ENCODE peak calls at places on chromosomes 2 and 18, in seven cellular contexts. O, J, D, C, E, R and I are unnamed samples.

GRCh38 chr2:184444623-184445223 is 153.6 kb upstream of the ZNF804A start:
- DNase-seq in D (no peak), C (no peak), R (no peak), O (no peak), J (no peak), E (no peak), I (no peak)

GRCh38 chr2:61750624-61751023 is 103.2 kb downstream of the FAM161A start:
- DNase-seq in R (no peak), D (no peak), C (no peak), J (no peak), O (no peak), E (no peak), I (no peak)

GRCh38 chr2:36449943-36450392 is 94.4 kb downstream of the CRIM1 start:
- DNase-seq in J (no peak), O (no peak), D (no peak), R (no peak), C (no peak), E (no peak), I (no peak)

GRCh38 chr2:187552959-187553681 is 1.1 kb downstream of the TFPI start:
- DNase-seq in D (peak; percentile 48), J (peak; percentile 31), E (no peak), O (no peak), C (no peak), R (no peak), I (no peak)

GRCh38 chr18:8657873-8658521 is 47.4 kb upstream of the MTCL1 start:
- DNase-seq in R (no peak), C (no peak), E (no peak), O (peak; percentile 85), J (peak; percentile 31), D (no peak), I (no peak)

GRCh38 chr2:83104202-83104601 is 1354.9 kb downstream of the SUCLG1 start:
- DNase-seq in O (no peak), R (no peak), J (no peak), D (peak; percentile 56), C (no peak), E (no peak), I (no peak)

GRCh38 chr2:54657664-54658083 is 65.8 kb upstream of the EML6 start:
- DNase-seq in J (peak; percentile 62), C (peak; percentile 23), R (peak; percentile 65), E (no peak), O (peak; percentile 67), D (peak; percentile 62), I (peak; percentile 35)

GRCh38 chr2:28025116-28025515 is 134.6 kb downstream of the BABAM2 start:
- DNase-seq in D (no peak), E (no peak), O (no peak), C (no peak), R (no peak), J (no peak), I (no peak)

GRCh38 chr2:28341208-28341891 is 51.3 kb upstream of the FOSL2 start:
- DNase-seq in E (no peak), C (no peak), J (no peak), R (no peak), D (no peak), O (no peak), I (no peak)

GRCh38 chr2:220227272-220227920 is 600.0 kb downstream of the SLC4A3 start:
- DNase-seq in J (no peak), R (no peak), C (no peak), E (no peak), O (no peak), D (no peak), I (no peak)

GRCh38 chr2:10810175-10811161 is 2.1 kb downstream of the PDIA6 start:
- DNase-seq in R (no peak), E (peak; percentile 36), O (peak; percentile 72), J (no peak), D (no peak), C (no peak), I (no peak)

GRCh38 chr2:185990861-185991525 is 252.4 kb downstream of the FSIP2 start:
- DNase-seq in E (no peak), J (no peak), C (no peak), O (no peak), D (peak; percentile 59), R (no peak), I (peak; percentile 9)

GRCh38 chr2:159065891-159066290 is 97.5 kb downstream of the TANC1 start:
- DNase-seq in D (no peak), R (no peak), J (no peak), C (no peak), O (no peak), E (no peak), I (no peak)

GRCh38 chr2:239544846-239545465 is 144.1 kb upstream of the HDAC4 start:
- DNase-seq in O (no peak), R (no peak), E (no peak), C (no peak), J (no peak), D (no peak), I (no peak)

GRCh38 chr18:25140144-25140961 is 211.6 kb downstream of the ZNF521 start:
- DNase-seq in R (no peak), O (no peak), J (no peak), E (no peak), C (no peak), D (no peak), I (no peak)
- H3K4me1 ChIP-seq in R (no peaks in the 10 kb centered on the region), O (no peaks in the 10 kb centered on the region), J (no peaks in the 10 kb centered on the region), E (no peaks in the 10 kb centered on the region), C (no peaks in the 10 kb centered on the region), D (no peaks in the 10 kb centered on the region), I (no peaks in the 10 kb centered on the region)

DNA sequence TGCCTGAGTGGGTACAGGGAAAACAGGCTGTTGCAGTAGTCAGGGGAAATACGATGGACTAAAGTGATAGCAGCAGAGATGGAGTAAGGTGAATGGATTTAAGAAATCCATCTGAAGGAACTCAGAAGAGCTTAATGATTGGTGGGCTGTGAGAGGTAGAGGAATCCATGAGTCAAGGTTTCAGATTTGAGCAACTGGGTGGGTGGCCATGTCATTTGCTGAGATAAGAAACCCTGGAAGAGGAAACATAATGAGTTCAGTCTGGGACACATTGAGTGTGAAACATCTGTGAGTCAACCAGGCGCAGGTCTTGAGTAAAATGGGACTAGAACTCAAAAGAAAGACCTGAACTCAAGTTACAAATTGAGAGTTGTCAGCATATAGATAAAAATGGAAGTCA is 19.7 kb upstream of the ASNSD1 start:
- DNase-seq in E (no peak), D (no peak), J (no peak), O (no peak), C (no peak), R (no peak), I (no peak)
- TF ChIP-seq YY1 in E (no peak), D (no peak), J (no peak), O (no peak), C (no peak), R (no peak), I (no peak)

GRCh38 chr2:69103495-69103894 is 90.5 kb downstream of the ANTXR1 start:
- DNase-seq in E (no peak), D (no peak), R (no peak), C (no peak), J (no peak), O (peak; percentile 54), I (no peak)
- H3K36me3 ChIP-seq in E (no peaks in the 10 kb centered on the region), D (no peaks in the 10 kb centered on the region), R (peaks cover 15% of the 10 kb centered on the region), C (peaks cover 4% of the 10 kb centered on the region), J (no peaks in the 10 kb centered on the region), O (peaks cover 72% of the 10 kb centered on the region), I (peaks cover 32% of the 10 kb centered on the region)

GRCh38 chr2:105391763-105392662 is 6.8 kb downstream of the FHL2 start:
- DNase-seq in C (no peak), O (no peak), R (no peak), E (no peak), J (no peak), D (no peak), I (no peak)

GRCh38 chr2:105393373-105394055 is 5.3 kb downstream of the FHL2 start:
- DNase-seq in O (no peak), D (no peak), R (no peak), E (no peak), J (no peak), C (no peak), I (no peak)

GRCh38 chr2:105390454-105390853 is 8.4 kb downstream of the FHL2 start:
- DNase-seq in C (no peak), R (no peak), D (no peak), O (no peak), E (no peak), J (no peak), I (no peak)

GRCh38 chr2:105388971-105389381 is 9.9 kb downstream of the FHL2 start:
- DNase-seq in O (no peak), D (no peak), J (no peak), E (no peak), R (no peak), C (no peak), I (no peak)

DNA sequence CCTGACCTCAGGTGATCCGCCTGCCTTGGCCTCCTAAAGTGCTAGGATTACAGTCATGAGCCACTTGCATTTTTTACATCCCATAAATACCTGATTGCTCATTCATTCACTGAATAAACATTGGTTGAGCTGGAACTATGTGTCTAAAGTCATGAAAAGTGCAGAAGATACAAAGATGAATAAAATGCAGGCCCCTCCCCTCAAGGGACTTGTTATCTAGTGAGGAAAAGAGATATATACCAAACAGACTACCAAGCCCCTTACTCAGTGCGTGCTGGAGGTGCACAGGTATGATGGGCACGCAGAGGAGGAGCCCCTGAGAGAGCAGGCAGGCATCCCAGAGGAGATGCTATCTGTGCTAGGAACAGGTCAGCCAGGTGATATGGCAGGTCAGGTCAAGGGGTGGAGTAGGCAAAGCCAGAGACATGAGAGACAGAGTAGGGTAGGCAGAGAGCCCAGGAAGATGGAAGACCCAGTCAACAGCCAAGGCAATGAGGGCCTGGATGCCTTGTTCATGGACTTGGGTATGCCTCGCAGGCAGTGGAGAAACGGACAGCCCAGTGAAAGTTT is 7.7 kb downstream of the FHL2 start:
- DNase-seq in D (peak; percentile 73), O (no peak), J (no peak), C (no peak), E (no peak), R (no peak), I (no peak)
- H3K4me1 ChIP-seq in D (peaks cover 65% of the 10 kb centered on the region), O (no peaks in the 10 kb centered on the region), J (peaks cover 14% of the 10 kb centered on the region), C (peaks cover 39% of the 10 kb centered on the region), E (no peaks in the 10 kb centered on the region), R (no peaks in the 10 kb centered on the region), I (no peaks in the 10 kb centered on the region)

DNA sequence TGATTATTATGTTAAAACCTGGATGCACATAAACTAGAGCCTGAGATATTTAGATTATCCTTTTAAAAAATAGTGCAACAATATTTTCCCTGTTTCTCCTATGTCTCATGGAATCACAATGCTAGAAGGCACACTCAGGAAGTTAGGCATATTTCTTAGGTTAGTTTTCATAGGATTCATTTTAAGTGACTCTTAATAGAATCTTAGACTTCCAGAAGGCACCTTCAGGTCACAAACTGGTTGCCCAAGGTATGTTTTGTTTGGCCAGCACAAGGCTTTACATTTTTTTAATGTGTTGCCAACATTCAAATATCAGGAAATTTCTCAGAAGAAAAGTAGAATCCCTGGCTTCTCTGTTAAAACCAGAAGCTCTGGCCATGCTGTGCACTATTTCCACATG is 129.4 kb downstream of the LNPK start:
- DNase-seq in R (no peak), O (no peak), E (no peak), J (no peak), D (no peak), C (no peak), I (no peak)
- TF ChIP-seq YY1 in R (no peak), O (no peak), E (no peak), J (no peak), D (no peak), C (no peak), I (no peak)

DNA sequence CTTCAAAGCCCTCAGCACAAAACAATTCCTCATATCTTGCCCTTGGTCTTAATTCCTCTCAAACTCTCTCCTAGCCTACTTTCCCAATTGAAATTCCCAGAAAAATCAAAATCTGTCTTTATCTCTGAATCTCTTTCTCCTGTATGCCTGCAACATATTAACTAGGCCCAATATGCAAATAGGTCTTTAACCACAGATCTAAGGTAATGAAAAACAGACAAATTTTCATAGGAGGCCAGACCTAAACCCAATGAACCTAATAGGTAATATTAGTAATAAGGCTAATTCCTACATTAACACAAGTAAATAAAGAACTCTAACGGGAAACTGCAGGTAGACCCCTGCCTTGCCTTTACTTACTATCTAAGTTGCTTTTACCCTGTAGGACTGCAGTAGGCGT is 41.4 kb downstream of the WDR33 start:
- DNase-seq in E (no peak), D (no peak), R (no peak), C (no peak), O (no peak), J (no peak), I (no peak)
- H3K36me3 ChIP-seq in E (peaks cover 3% of the 10 kb centered on the region), D (peaks cover 10% of the 10 kb centered on the region), R (peaks cover 49% of the 10 kb centered on the region), C (peaks cover 29% of the 10 kb centered on the region), O (peaks cover 31% of the 10 kb centered on the region), J (peaks cover 64% of the 10 kb centered on the region), I (peaks cover 45% of the 10 kb centered on the region)